ENCODE peak calls at places on chromosome 6, in six cellular contexts. W is transverse colon, G is left lung, L is PC-3, A is cardiac fibroblast, Z is AG10803. N is an unnamed sample.

GRCh38 chr6:157724138-157724537 is 98.9 kb upstream of the SNX9 start:
- DNase-seq in W (no peak), G (no peak), L (no peak), A (no peak), Z (peak; percentile 25), N (no peak)

GRCh38 chr6:46628498-46628897 is 24.1 kb downstream of the CYP39A1 start:
- DNase-seq in W (no peak), G (no peak), L (no peak), A (no peak), Z (no peak), N (no peak)

GRCh38 chr6:168440520-168441433 is at the start of gene SMOC2:
- DNase-seq in W (peak; percentile 52), G (peak; percentile 71), L (no peak), A (no peak), Z (no peak), N (no peak)

GRCh38 chr6:34834789-34835518 is 43.1 kb downstream of the BLTP3A start:
- DNase-seq in W (no peak), G (no peak), L (peak; percentile 64), A (peak; percentile 39), Z (peak; percentile 51), N (peak; percentile 88)

GRCh38 chr6:132936641-132937040 is 122.3 kb downstream of the RPS12 start:
- DNase-seq in W (no peak), G (no peak), L (no peak), A (no peak), Z (no peak), N (no peak)

GRCh38 chr6:164523060-164523459 is 786.3 kb downstream of the C6orf118 start:
- DNase-seq in W (no peak), G (no peak), L (no peak), A (no peak), Z (no peak), N (no peak)

GRCh38 chr6:39834866-39835265 is 42.7 kb downstream of the DAAM2 start:
- DNase-seq in W (no peak), G (no peak), L (no peak), A (no peak), Z (no peak), N (no peak)

GRCh38 chr6:149200282-149200936 is 117.1 kb upstream of the TAB2 start:
- DNase-seq in W (no peak), G (no peak), L (no peak), A (no peak), Z (no peak), N (no peak)

GRCh38 chr6:129672883-129673631 is 36.9 kb downstream of the ARHGAP18 start:
- DNase-seq in W (no peak), G (no peak), L (peak; percentile 83), A (peak; percentile 88), Z (peak; percentile 71), N (peak; percentile 69)

GRCh38 chr6:108621117-108621516 is 60.4 kb downstream of the FOXO3 start:
- DNase-seq in W (peak; percentile 35), G (no peak), L (peak; percentile 45), A (peak; percentile 92), Z (peak; percentile 75), N (peak; percentile 83)

GRCh38 chr6:1131285-1132079 is 180.4 kb upstream of the FOXQ1 start:
- DNase-seq in W (no peak), G (no peak), L (peak; percentile 60), A (no peak), Z (peak; percentile 92), N (peak; percentile 98)

GRCh38 chr6:78810698-78811097 is 56.7 kb upstream of the IRAK1BP1 start:
- DNase-seq in W (no peak), G (no peak), L (peak; percentile 22), A (peak; percentile 90), Z (peak; percentile 56), N (peak; percentile 100)

GRCh38 chr6:28791002-28791383 is 132.8 kb downstream of the TRIM27 start:
- DNase-seq in W (no peak), G (no peak), L (no peak), A (no peak), Z (no peak), N (no peak)

GRCh38 chr6:84107495-84107894 is 73.9 kb downstream of the MRAP2 start:
- DNase-seq in W (no peak), G (no peak), L (no peak), A (no peak), Z (no peak), N (no peak)

GRCh38 chr6:132623446-132623845 is 629 bp downstream of the TAAR2 start:
- DNase-seq in W (no peak), G (no peak), L (no peak), A (no peak), Z (no peak), N (no peak)

GRCh38 chr6:170254315-170255213 is 36.3 kb downstream of the DLL1 start:
- DNase-seq in W (no peak), G (peak; percentile 54), L (no peak), A (no peak), Z (no peak), N (no peak)

DNA sequence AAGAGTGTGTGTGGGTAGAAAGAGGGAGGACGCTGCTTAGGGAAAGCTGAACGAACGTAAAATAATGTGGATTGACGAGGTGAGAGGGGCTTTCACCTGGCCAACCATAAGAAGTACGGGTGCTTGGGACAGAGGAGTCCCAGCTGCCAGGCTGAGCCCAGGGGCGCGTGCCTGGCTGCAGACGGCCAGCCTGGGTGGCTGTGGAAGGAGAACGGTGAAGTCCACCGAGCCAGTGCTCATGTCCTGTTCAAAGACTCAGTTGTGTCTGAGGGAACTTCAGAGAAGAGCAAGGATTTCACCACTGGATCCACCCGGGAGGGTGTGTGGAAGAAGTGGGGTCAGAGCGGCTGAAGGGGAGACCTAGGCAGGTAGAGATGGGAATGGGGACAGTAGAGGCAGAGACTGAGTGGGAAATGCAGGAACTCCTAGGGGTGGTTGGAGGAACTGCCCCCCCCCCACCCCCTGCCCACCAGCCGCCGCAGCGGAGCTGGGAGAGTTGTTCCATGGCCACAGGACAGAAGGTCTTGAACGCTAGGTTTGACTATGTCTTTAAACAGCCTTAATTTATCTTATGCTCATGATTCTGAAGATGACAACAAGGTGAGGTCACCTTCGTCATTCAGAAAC is 68.1 kb upstream of the TBXT start:
- DNase-seq in W (no peak), G (no peak), L (no peak), A (no peak), Z (no peak), N (no peak)
- TF ChIP-seq CTCF in W (no peak), G (no peak), L (no peak), A (no peak), Z (no peak), N (no peak)

GRCh38 chr6:125198285-125199009 is 44.9 kb downstream of the TPD52L1 start:
- DNase-seq in W (no peak), G (no peak), L (no peak), A (no peak), Z (no peak), N (no peak)

GRCh38 chr6:125195526-125195925 is 42.0 kb downstream of the TPD52L1 start:
- DNase-seq in W (no peak), G (no peak), L (no peak), A (no peak), Z (no peak), N (no peak)

GRCh38 chr6:125197795-125198269 is 44.3 kb downstream of the TPD52L1 start:
- DNase-seq in W (peak; percentile 78), G (no peak), L (peak; percentile 13), A (peak; percentile 71), Z (peak; percentile 62), N (peak; percentile 74)

GRCh38 chr6:125194980-125195379 is 41.4 kb downstream of the TPD52L1 start:
- DNase-seq in W (no peak), G (no peak), L (no peak), A (no peak), Z (no peak), N (no peak)

GRCh38 chr6:125196613-125197012 is 43.0 kb downstream of the TPD52L1 start:
- DNase-seq in W (no peak), G (no peak), L (no peak), A (no peak), Z (no peak), N (no peak)
- H3K4me3 ChIP-seq in W (no peak overlapping the region), G (no peak overlapping the region), L (no peak overlapping the region), A (no peak overlapping the region), Z (no peak overlapping the region), N (no peak overlapping the region)

GRCh38 chr6:161103475-161103874 is 111.9 kb downstream of the MAP3K4 start:
- DNase-seq in W (no peak), G (no peak), L (no peak), A (no peak), Z (no peak), N (no peak)

GRCh38 chr6:161105408-161105807 is 113.8 kb downstream of the MAP3K4 start:
- DNase-seq in W (no peak), G (no peak), L (peak; percentile 43), A (no peak), Z (no peak), N (peak; percentile 69)

GRCh38 chr6:161100072-161100471 is 108.5 kb downstream of the MAP3K4 start:
- DNase-seq in W (no peak), G (no peak), L (no peak), A (no peak), Z (no peak), N (no peak)

GRCh38 chr6:161104966-161105365 is 113.4 kb downstream of the MAP3K4 start:
- DNase-seq in W (no peak), G (no peak), L (peak; percentile 45), A (peak; percentile 29), Z (peak; percentile 61), N (peak; percentile 43)

DNA sequence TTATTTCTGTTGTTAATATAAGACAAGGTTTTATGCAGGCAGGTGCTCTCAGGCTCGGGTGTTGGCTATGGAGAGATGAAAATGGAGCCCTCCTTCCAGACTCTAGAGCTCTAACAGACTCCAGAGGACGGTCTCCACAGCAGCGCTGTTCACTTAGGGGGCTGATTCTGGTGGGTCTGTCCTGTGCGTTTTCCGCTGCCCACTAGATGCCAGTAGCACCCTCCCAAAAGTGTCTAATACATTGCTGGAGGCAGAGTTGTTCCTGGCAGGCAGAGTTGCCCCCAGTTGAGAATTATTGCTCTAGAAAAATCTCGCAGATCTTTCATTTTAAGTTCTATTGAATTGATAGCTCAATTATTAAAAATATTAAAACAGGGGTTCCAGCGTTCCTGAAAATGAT is 109.9 kb downstream of the MAP3K4 start:
- DNase-seq in W (no peak), G (no peak), L (no peak), A (peak; percentile 8), Z (no peak), N (no peak)
- TF ChIP-seq CTCF in W (no peak), G (no peak), L (peak; percentile 37), A (no peak), Z (peak; percentile 27), N (peak; percentile 30)

GRCh38 chr6:21037453-21037852 is 503.2 kb downstream of the CDKAL1 start:
- DNase-seq in W (no peak), G (no peak), L (no peak), A (no peak), Z (no peak), N (no peak)

GRCh38 chr6:21034345-21034744 is 500.1 kb downstream of the CDKAL1 start:
- DNase-seq in W (no peak), G (no peak), L (no peak), A (no peak), Z (no peak), N (no peak)

GRCh38 chr6:21031182-21031581 is 496.9 kb downstream of the CDKAL1 start:
- DNase-seq in W (no peak), G (no peak), L (no peak), A (no peak), Z (no peak), N (no peak)

GRCh38 chr6:21033575-21034026 is 499.3 kb downstream of the CDKAL1 start:
- DNase-seq in W (no peak), G (no peak), L (peak; percentile 21), A (peak; percentile 89), Z (peak; percentile 92), N (peak; percentile 90)

DNA sequence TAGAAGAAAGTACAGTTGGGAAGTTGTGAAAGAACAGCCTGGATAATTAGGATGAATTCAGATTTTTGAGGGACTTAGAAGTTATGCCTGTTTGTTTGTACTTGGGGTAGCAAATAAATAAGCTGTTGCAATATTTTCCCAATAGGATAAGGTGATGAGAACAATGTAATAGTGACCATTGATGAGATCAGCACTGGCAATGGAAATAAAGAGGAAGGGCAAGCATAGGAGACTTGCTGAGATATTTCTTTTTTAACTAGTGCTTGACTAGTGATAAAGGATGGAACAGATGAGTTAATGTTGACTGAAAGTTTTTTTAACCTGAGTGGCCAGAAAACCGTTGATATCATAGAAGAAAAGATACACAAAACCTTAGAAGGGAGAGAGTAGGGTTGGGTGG is 498.8 kb downstream of the CDKAL1 start:
- DNase-seq in W (no peak), G (no peak), L (no peak), A (no peak), Z (peak; percentile 22), N (no peak)
- H3K4me3 ChIP-seq in W (no peak overlapping the region), G (no peak overlapping the region), L (no peak overlapping the region), A (no peak overlapping the region), Z (no peak overlapping the region), N (no peak overlapping the region)